ENCODE peak calls at places on chromosomes 11 and 22, in seven cellular contexts. One of them, this sample, is unnamed.

GRCh38 chr11:33027846-33028536 is 11.4 kb upstream of the TCP11L1 start:
- DNase-seq in upper lobe of right lung: no peak
- DNase-seq in HEK293T: no peak
- DNase-seq in psoas muscle: no peak
- DNase-seq in Daoy: no peak
- DNase-seq in Kasumi-1: no peak
- DNase-seq in fibroblast of mammary gland: no peak
- DNase-seq in this sample: no peak

GRCh38 chr11:34086554-34087278 is 18.7 kb upstream of the NAT10 start:
- DNase-seq in upper lobe of right lung: no peak
- DNase-seq in HEK293T: no peak
- DNase-seq in psoas muscle: no peak
- DNase-seq in Daoy: no peak
- DNase-seq in Kasumi-1: peak
- DNase-seq in fibroblast of mammary gland: peak
- DNase-seq in this sample: no peak

GRCh38 chr22:40334899-40335298 is 11.4 kb upstream of the ADSL start:
- DNase-seq in upper lobe of right lung: no peak
- DNase-seq in HEK293T: no peak
- DNase-seq in psoas muscle: no peak
- DNase-seq in Daoy: no peak
- DNase-seq in Kasumi-1: peak
- DNase-seq in fibroblast of mammary gland: no peak
- DNase-seq in this sample: no peak

GRCh38 chr11:69965821-69966582 is 112.1 kb upstream of the ANO1 start:
- DNase-seq in upper lobe of right lung: no peak
- DNase-seq in HEK293T: no peak
- DNase-seq in psoas muscle: no peak
- DNase-seq in Daoy: no peak
- DNase-seq in Kasumi-1: no peak
- DNase-seq in fibroblast of mammary gland: no peak
- DNase-seq in this sample: peak

GRCh38 chr11:128487978-128488377 is 99.4 kb downstream of the ETS1 start:
- DNase-seq in upper lobe of right lung: no peak
- DNase-seq in HEK293T: no peak
- DNase-seq in psoas muscle: no peak
- DNase-seq in Daoy: no peak
- DNase-seq in Kasumi-1: no peak
- DNase-seq in fibroblast of mammary gland: no peak
- DNase-seq in this sample: no peak

GRCh38 chr11:36628765-36629199 is 30.7 kb upstream of the RAG2 start:
- DNase-seq in upper lobe of right lung: no peak
- DNase-seq in HEK293T: peak
- DNase-seq in psoas muscle: no peak
- DNase-seq in Daoy: no peak
- DNase-seq in Kasumi-1: no peak
- DNase-seq in fibroblast of mammary gland: no peak
- DNase-seq in this sample: no peak

GRCh38 chr11:118914178-118914918 is 11.4 kb downstream of the BCL9L start:
- DNase-seq in upper lobe of right lung: no peak
- DNase-seq in HEK293T: no peak
- DNase-seq in psoas muscle: peak
- DNase-seq in Daoy: peak
- DNase-seq in Kasumi-1: no peak
- DNase-seq in fibroblast of mammary gland: no peak
- DNase-seq in this sample: no peak

GRCh38 chr11:133408936-133409335 is 123.4 kb downstream of the OPCML start:
- DNase-seq in upper lobe of right lung: no peak
- DNase-seq in HEK293T: no peak
- DNase-seq in psoas muscle: no peak
- DNase-seq in Daoy: no peak
- DNase-seq in Kasumi-1: no peak
- DNase-seq in fibroblast of mammary gland: no peak
- DNase-seq in this sample: no peak

GRCh38 chr11:36098976-36099375 is 155.1 kb downstream of the LDLRAD3 start:
- DNase-seq in upper lobe of right lung: no peak
- DNase-seq in HEK293T: no peak
- DNase-seq in psoas muscle: no peak
- DNase-seq in Daoy: no peak
- DNase-seq in Kasumi-1: no peak
- DNase-seq in fibroblast of mammary gland: no peak
- DNase-seq in this sample: no peak

GRCh38 chr11:66268953-66269906 is 791 bp downstream of the RAB1B start:
- DNase-seq in upper lobe of right lung: peak
- DNase-seq in HEK293T: peak
- DNase-seq in psoas muscle: peak
- DNase-seq in Daoy: peak
- DNase-seq in Kasumi-1: peak
- DNase-seq in fibroblast of mammary gland: peak
- DNase-seq in this sample: peak

GRCh38 chr22:38783095-38783710 is 10.7 kb downstream of the DNAL4 start:
- DNase-seq in upper lobe of right lung: peak
- DNase-seq in HEK293T: no peak
- DNase-seq in psoas muscle: peak
- DNase-seq in Daoy: no peak
- DNase-seq in Kasumi-1: no peak
- DNase-seq in fibroblast of mammary gland: no peak
- DNase-seq in this sample: no peak

GRCh38 chr11:123561046-123561781 is 93.2 kb downstream of the SCN3B start:
- DNase-seq in upper lobe of right lung: no peak
- DNase-seq in HEK293T: peak
- DNase-seq in psoas muscle: no peak
- DNase-seq in Daoy: peak
- DNase-seq in Kasumi-1: no peak
- DNase-seq in fibroblast of mammary gland: peak
- DNase-seq in this sample: no peak

GRCh38 chr11:2142762-2143202 is 3.6 kb upstream of the IGF2 start:
- DNase-seq in upper lobe of right lung: no peak
- DNase-seq in HEK293T: no peak
- DNase-seq in psoas muscle: no peak
- DNase-seq in Daoy: peak
- DNase-seq in Kasumi-1: no peak
- DNase-seq in fibroblast of mammary gland: peak
- DNase-seq in this sample: no peak